ENCODE peak calls at places on chromosome 14, in four cellular contexts. One of them, this sample, is unnamed.

GRCh38 chr14:64244279-64244678 is 49.9 kb downstream of the ESR2 start:
- DNase-seq in mammary epithelial cell: no peak
- DNase-seq in A549: no peak
- DNase-seq in IMR-90: no peak
- DNase-seq in this sample: no peak

GRCh38 chr14:29235991-29236390 is 469.4 kb downstream of the FOXG1 start:
- DNase-seq in mammary epithelial cell: no peak
- DNase-seq in IMR-90: peak
- DNase-seq in A549: no peak
- DNase-seq in this sample: no peak

GRCh38 chr14:33401326-33401725 is 462.6 kb downstream of the NPAS3 start:
- DNase-seq in mammary epithelial cell: no peak
- DNase-seq in A549: no peak
- DNase-seq in IMR-90: no peak
- DNase-seq in this sample: no peak

GRCh38 chr14:33943081-33943480 is 7.8 kb downstream of the EGLN3 start:
- DNase-seq in A549: no peak
- DNase-seq in mammary epithelial cell: no peak
- DNase-seq in IMR-90: no peak
- DNase-seq in this sample: no peak

GRCh38 chr14:103204852-103205540 is 81.7 kb downstream of the TNFAIP2 start:
- DNase-seq in mammary epithelial cell: peak
- DNase-seq in IMR-90: peak
- DNase-seq in A549: no peak
- DNase-seq in this sample: peak

GRCh38 chr14:90970167-90970600 is 90.3 kb downstream of the RPS6KA5 start:
- DNase-seq in mammary epithelial cell: peak
- DNase-seq in IMR-90: peak
- DNase-seq in A549: no peak
- DNase-seq in this sample: no peak

GRCh38 chr14:92507174-92507768 is 6.3 kb upstream of the RIN3 start:
- DNase-seq in mammary epithelial cell: peak
- DNase-seq in IMR-90: no peak
- DNase-seq in A549: no peak
- DNase-seq in this sample: no peak

GRCh38 chr14:66082009-66082408 is 404.2 kb upstream of the CCDC196 start:
- DNase-seq in A549: no peak
- DNase-seq in IMR-90: no peak
- DNase-seq in mammary epithelial cell: no peak
- DNase-seq in this sample: no peak

GRCh38 chr14:81673930-81674329 is 140.3 kb upstream of the SEL1L start:
- DNase-seq in mammary epithelial cell: no peak
- DNase-seq in A549: no peak
- DNase-seq in IMR-90: no peak
- DNase-seq in this sample: no peak

GRCh38 chr14:93269341-93270068 is 62.4 kb downstream of the UBR7 start:
- DNase-seq in A549: peak
- DNase-seq in IMR-90: peak
- DNase-seq in mammary epithelial cell: peak
- DNase-seq in this sample: peak

GRCh38 chr14:48973136-48973535 is 613.0 kb downstream of the RPS29 start:
- DNase-seq in IMR-90: peak
- DNase-seq in A549: no peak
- DNase-seq in mammary epithelial cell: no peak
- DNase-seq in this sample: peak

GRCh38 chr14:85333313-85333712 is 196.6 kb upstream of the FLRT2 start:
- DNase-seq in mammary epithelial cell: peak
- DNase-seq in A549: no peak
- DNase-seq in IMR-90: peak
- DNase-seq in this sample: peak

GRCh38 chr14:99732436-99733220 is 48.5 kb downstream of the CYP46A1 start:
- DNase-seq in mammary epithelial cell: no peak
- DNase-seq in A549: no peak
- DNase-seq in IMR-90: no peak
- DNase-seq in this sample: no peak

GRCh38 chr14:101839661-101840060 is 78.2 kb downstream of the PPP2R5C start:
- DNase-seq in mammary epithelial cell: no peak
- DNase-seq in IMR-90: no peak
- DNase-seq in A549: no peak
- DNase-seq in this sample: no peak

GRCh38 chr14:101836131-101836530 is 74.6 kb downstream of the PPP2R5C start:
- DNase-seq in IMR-90: peak
- DNase-seq in mammary epithelial cell: no peak
- DNase-seq in A549: no peak
- DNase-seq in this sample: peak

GRCh38 chr14:101839236-101839635 is 77.7 kb downstream of the PPP2R5C start:
- DNase-seq in IMR-90: no peak
- DNase-seq in A549: no peak
- DNase-seq in mammary epithelial cell: no peak
- DNase-seq in this sample: no peak

GRCh38 chr14:101840649-101841365 is 79.3 kb downstream of the PPP2R5C start:
- DNase-seq in A549: no peak
- DNase-seq in IMR-90: no peak
- DNase-seq in mammary epithelial cell: no peak
- DNase-seq in this sample: no peak

DNA sequence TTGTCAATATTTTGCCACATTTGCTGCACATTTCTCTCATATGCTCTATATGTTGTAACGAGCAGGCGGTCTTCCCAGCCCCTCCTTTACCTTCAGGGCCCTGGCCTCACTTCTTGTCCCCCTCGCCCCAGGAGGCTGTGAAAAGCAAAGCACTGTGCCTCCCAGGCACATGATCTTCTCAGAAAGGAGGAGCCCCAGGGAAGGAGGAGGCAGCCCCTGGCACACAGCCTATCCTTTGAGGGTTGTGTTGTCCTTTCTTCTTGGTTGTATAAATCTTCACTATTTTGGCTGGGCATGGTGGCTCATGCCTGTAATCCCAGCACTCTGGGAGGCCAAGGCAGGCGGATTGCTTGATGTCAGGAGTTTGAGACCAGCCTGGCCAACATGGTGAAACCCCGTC is 77.0 kb downstream of the PPP2R5C start:
- DNase-seq in IMR-90: no peak
- DNase-seq in A549: no peak
- DNase-seq in mammary epithelial cell: no peak
- DNase-seq in this sample: no peak
- H3K27ac ChIP-seq in IMR-90: no peak
- H3K27ac ChIP-seq in A549: no peak
- H3K27ac ChIP-seq in mammary epithelial cell: no peak
- H3K27ac ChIP-seq in this sample: no peak

GRCh38 chr14:55207832-55208231 is 16.4 kb upstream of the DLGAP5 start:
- DNase-seq in IMR-90: no peak
- DNase-seq in mammary epithelial cell: no peak
- DNase-seq in A549: no peak
- DNase-seq in this sample: no peak
- H3K27ac ChIP-seq in IMR-90: no peak
- H3K27ac ChIP-seq in mammary epithelial cell: no peak
- H3K27ac ChIP-seq in A549: no peak
- H3K27ac ChIP-seq in this sample: no peak

DNA sequence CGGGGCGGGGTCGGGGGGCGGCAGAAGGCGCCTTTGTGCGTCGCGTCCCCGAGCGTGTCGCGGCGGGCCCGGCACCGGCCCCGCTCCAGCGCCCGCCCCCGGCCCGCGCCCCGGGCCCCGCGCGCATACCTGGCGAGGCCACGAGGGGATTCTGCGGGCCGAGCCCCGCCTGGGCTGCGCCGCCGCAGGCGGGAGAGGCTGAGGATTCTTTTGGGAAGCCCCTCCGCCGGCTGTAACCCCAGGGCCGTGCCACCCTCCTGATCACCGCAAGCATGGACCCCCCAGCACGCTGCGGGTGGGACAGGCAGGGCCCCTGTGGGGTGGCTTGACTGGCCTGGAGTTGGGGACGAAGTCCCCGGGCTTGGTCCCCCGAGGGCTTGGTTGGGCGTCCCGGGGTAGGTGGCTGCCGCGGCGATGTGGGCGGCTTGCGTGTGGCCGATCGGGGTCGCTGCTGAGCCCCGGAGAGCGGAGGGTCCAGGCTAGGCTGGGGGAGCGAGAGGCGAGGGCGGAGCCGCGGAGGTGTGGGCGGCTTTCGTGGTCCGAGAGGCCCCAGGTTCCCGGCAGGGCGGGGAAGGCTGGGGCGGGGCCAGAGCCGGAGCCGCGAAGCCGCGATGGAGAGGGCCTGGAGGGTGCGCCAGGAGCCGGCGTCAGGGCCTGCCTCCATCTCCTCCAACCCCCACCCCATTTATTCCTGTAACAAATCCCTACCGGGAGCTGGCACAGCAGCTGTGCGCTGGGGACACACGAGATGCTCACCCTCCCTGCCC is 28.4 kb upstream of the GPR132 start:
- DNase-seq in mammary epithelial cell: peak
- DNase-seq in A549: peak
- DNase-seq in IMR-90: peak
- DNase-seq in this sample: peak
- H3K27ac ChIP-seq in mammary epithelial cell: peak
- H3K27ac ChIP-seq in A549: peak
- H3K27ac ChIP-seq in IMR-90: peak
- H3K27ac ChIP-seq in this sample: no peak

DNA sequence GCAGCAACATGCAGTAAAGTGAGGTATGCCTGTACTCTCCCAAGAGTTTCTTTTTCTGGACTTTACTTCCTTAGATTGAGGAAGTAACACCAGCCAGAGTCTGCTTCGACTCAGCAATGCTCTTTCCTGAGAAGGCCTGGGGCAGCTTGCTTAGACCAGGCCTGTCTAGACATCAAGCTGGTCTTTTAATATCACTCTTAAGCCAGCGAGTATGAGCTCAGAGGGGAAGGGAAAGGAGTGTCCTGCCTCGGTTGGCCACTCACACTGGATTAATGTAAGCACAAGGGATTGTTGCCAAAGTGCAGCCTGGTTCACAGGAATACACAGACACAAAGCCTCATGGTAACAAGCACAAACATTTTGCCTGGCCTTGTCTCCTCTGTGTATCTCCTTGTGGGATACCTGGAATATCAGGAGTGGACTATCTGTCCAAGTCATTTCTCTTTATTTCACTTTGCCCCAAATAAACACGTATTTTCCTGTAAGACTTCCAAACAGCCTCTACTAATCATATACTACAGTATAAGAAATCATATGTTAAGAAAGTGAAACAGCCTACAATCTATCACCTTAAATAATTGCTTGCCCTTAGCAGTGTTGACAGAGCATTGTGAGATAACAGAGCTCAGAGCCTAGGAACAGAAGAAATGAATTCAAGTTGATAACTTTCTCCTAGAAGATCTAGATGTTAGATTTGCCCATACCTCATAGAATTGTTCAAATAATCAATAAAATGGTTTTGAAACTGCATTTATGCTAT is 121.2 kb upstream of the DAAM1 start:
- DNase-seq in mammary epithelial cell: peak
- DNase-seq in IMR-90: peak
- DNase-seq in A549: no peak
- DNase-seq in this sample: peak
- H3K27ac ChIP-seq in mammary epithelial cell: no peak
- H3K27ac ChIP-seq in IMR-90: no peak
- H3K27ac ChIP-seq in A549: no peak
- H3K27ac ChIP-seq in this sample: no peak

DNA sequence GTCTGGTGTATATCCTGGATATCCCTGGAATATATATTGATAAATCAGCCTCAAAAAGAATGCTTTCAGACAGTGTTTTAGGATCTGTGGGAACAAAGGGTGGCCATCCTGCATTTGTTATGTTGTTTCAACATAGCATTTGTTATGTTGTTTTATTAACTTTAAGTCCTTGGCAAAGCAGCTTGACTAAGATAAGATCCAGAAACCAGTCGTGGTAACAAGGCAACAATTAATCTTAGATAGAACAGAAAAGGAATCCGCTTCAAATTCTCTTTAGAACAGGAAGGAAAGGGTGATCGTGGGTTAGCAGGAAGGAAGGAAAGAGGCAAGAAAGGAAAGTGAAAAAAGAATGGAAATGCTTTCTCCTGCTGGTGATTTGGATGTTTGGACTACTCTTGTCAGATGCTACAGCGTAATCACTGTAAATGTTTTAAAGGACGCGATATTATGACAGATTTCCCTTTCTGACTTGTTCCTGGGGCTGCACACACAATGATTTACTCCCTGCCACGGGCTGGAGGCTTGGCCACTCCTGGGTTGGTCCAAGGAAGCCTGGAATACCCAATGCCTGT is 443.3 kb downstream of the DPF3 start:
- DNase-seq in mammary epithelial cell: no peak
- DNase-seq in A549: no peak
- DNase-seq in IMR-90: no peak
- DNase-seq in this sample: no peak
- H3K27ac ChIP-seq in mammary epithelial cell: no peak
- H3K27ac ChIP-seq in A549: no peak
- H3K27ac ChIP-seq in IMR-90: no peak
- H3K27ac ChIP-seq in this sample: no peak

This sample was measured in brain microvascular endothelial cell.